ENCODE peak calls at places on chromosomes 4 and X, in four cellular contexts. T, X, S and O are unnamed samples. For H3K4me1 and H3K36me3, the result is how much of the 10 kb centered on the place peaks cover.

GRCh38 chr4:47017494-47017893 is 13.9 kb upstream of the GABRB1 start:
- DNase-seq in T (no peak), X (no peak), S (peak), O (no peak)

GRCh38 chrX:368811-369562 is 17.7 kb downstream of the PPP2R3B start:
- DNase-seq in T (no peak), X (no peak), S (peak), O (no peak)

GRCh38 chr4:148998719-148999118 is 556.5 kb upstream of the NR3C2 start:
- DNase-seq in T (no peak), X (no peak), S (peak), O (no peak)

GRCh38 chr4:173013232-173013932 is 155.2 kb upstream of the GALNT7 start:
- DNase-seq in T (peak), X (peak), S (peak), O (no peak)

GRCh38 chr4:73770917-73771316 is 30.5 kb downstream of the CXCL8 start:
- DNase-seq in T (no peak), X (peak), S (no peak), O (no peak)

GRCh38 chrX:149630681-149631292 is 805 bp downstream of the TMEM185A start:
- DNase-seq in T (no peak), X (peak), S (peak), O (no peak)

GRCh38 chr4:103402198-103402597 is 204.1 kb upstream of the CENPE start:
- DNase-seq in T (no peak), X (no peak), S (no peak), O (no peak)

GRCh38 chrX:34365482-34365881 is 233.4 kb upstream of the FAM47A start:
- DNase-seq in T (no peak), X (peak), S (peak), O (no peak)

GRCh38 chrX:120145295-120145925 is 13.0 kb upstream of the RHOXF2 start:
- DNase-seq in T (no peak), X (no peak), S (no peak), O (no peak)

GRCh38 chrX:20378291-20378920 is 111.7 kb upstream of the RPS6KA3 start:
- DNase-seq in T (no peak), X (peak), S (peak), O (no peak)

GRCh38 chrX:2325076-2325784 is 175.5 kb downstream of the DHRSX start:
- DNase-seq in T (no peak), X (peak), S (peak), O (peak)

GRCh38 chr4:88597970-88598369 is 5.7 kb downstream of the HERC3 start:
- DNase-seq in T (no peak), X (no peak), S (no peak), O (no peak)

GRCh38 chr4:83074086-83074704 is 39.2 kb downstream of the COPS4 start:
- DNase-seq in T (peak), X (peak), S (peak), O (no peak)

GRCh38 chrX:135345328-135345645 is 36.0 kb downstream of the ETDC start:
- DNase-seq in T (no peak), X (peak), S (peak), O (no peak)

GRCh38 chrX:55135171-55135570 is 46.4 kb downstream of the PAGE2 start:
- DNase-seq in T (no peak), X (peak), S (peak), O (no peak)

DNA sequence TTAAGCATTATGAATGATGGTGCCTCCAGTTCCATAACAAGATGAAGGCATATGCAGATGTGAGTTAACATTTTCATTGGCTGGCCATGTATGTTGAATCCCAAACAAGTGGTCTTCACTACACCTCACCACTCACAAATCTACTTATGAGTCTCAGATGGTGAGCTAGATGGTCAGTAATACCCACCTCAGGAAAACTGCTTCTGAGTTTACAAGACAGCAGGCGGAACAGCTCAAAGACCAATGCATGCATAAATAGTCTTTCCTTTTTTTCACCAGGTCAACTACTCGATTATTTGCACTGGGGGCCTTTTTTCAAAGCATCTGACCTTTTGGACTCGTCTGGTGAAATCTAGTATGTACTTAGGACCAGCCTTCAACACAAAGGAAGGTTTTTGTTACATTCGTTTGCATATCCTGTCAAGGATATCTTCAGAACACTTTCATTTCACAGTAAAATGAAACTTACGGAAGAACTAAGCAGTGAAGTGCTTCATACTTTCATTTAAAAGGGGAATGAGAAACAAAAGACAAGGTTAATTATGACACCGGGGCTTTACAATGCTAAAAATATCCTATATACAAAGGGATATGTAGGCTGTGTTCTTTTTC is 23.1 kb upstream of the TLR7 start:
- DNase-seq in T (no peak), X (no peak), S (no peak), O (no peak)
- H3K4me3 ChIP-seq in T (no peak), X (no peak), S (no peak), O (no peak)

DNA sequence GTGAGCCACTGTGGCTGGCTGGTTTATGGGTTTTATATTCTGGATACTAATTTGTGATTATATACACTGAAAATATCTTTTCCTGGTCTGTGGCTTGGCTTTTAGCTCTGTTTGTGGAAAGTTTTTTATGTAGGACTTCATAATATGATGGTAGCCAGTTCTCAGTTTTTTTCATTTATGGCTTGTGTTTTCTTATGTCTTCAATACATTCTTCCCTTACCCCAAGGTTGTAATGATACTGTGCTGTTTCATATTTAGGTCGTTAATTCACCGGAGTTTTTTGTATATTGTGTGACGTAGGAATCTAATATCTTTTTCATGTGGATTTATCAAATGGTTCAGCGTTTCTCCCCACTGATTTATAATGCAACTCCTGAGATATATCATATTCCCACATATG is 6.6 kb downstream of the ZFX start:
- DNase-seq in T (no peak), X (no peak), S (no peak), O (no peak)
- H3K4me1 ChIP-seq in T (under half), X (under half), S (under half), O (under half)

DNA sequence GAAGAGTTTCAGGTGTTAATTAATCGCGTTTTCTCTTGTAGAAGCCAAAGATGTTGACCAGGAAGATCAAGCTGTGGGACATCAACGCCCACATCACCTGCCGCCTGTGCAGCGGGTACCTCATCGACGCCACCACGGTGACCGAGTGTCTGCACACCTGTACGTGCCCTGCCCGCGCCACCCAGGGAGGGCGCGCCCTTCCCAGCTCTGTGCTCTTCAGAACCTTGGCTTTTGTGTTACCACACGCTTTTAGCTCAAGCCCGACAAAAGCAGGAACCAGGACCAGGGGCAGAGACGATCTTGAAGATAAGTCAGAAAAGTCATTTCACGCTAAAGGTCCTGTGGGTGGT is 28.0 kb downstream of the PCGF3 start:
- DNase-seq in T (no peak), X (no peak), S (no peak), O (no peak)
- H3K36me3 ChIP-seq in T (under half), X (under half), S (half or more), O (half or more)

GRCh38 chr4:138308421-138308820 is 66.3 kb upstream of the SLC7A11 start:
- DNase-seq in T (no peak), X (no peak), S (peak), O (no peak)

GRCh38 chr4:138300616-138301015 is 58.5 kb upstream of the SLC7A11 start:
- DNase-seq in T (no peak), X (no peak), S (peak), O (no peak)

GRCh38 chr4:138307319-138307718 is 65.2 kb upstream of the SLC7A11 start:
- DNase-seq in T (no peak), X (peak), S (no peak), O (no peak)

GRCh38 chr4:138301536-138301935 is 59.4 kb upstream of the SLC7A11 start:
- DNase-seq in T (no peak), X (no peak), S (no peak), O (no peak)

GRCh38 chr4:138305055-138305454 is 62.9 kb upstream of the SLC7A11 start:
- DNase-seq in T (no peak), X (no peak), S (no peak), O (no peak)
- H3K4me3 ChIP-seq in T (no peak), X (no peak), S (no peak), O (no peak)

GRCh38 chr4:145890689-145891088 is 47.9 kb downstream of the ZNF827 start:
- DNase-seq in T (no peak), X (no peak), S (no peak), O (no peak)
- H3K4me1 ChIP-seq in T (under half), X (under half), S (under half), O (under half)

GRCh38 chr4:6618386-6619115 is 21.9 kb upstream of the MRFAP1 start:
- DNase-seq in T (no peak), X (no peak), S (no peak), O (peak)
- H3K36me3 ChIP-seq in T (under half), X (under half), S (under half), O (half or more)

GRCh38 chrX:43881410-43882293 is 598 bp downstream of the MAOB start:
- DNase-seq in T (no peak), X (peak), S (no peak), O (no peak)
- H3K4me3 ChIP-seq in T (peak), X (no peak), S (no peak), O (peak)

GRCh38 chr4:42618018-42618417 is 38.9 kb downstream of the ATP8A1 start:
- DNase-seq in T (no peak), X (peak), S (no peak), O (no peak)

GRCh38 chr4:42617030-42617429 is 39.9 kb downstream of the ATP8A1 start:
- DNase-seq in T (no peak), X (no peak), S (no peak), O (no peak)

GRCh38 chr4:42616576-42616975 is 40.3 kb downstream of the ATP8A1 start:
- DNase-seq in T (no peak), X (no peak), S (no peak), O (no peak)

GRCh38 chr4:42612898-42613297 is 44.0 kb downstream of the ATP8A1 start:
- DNase-seq in T (no peak), X (no peak), S (no peak), O (no peak)

GRCh38 chr4:42615131-42615776 is 41.7 kb downstream of the ATP8A1 start:
- DNase-seq in T (no peak), X (no peak), S (no peak), O (no peak)
- H3K4me1 ChIP-seq in T (under half), X (under half), S (under half), O (under half)

GRCh38 chr4:184635381-184635780 is 13.9 kb downstream of the CASP3 start:
- DNase-seq in T (no peak), X (peak), S (no peak), O (no peak)
- H3K36me3 ChIP-seq in T (under half), X (under half), S (under half), O (half or more)

DNA sequence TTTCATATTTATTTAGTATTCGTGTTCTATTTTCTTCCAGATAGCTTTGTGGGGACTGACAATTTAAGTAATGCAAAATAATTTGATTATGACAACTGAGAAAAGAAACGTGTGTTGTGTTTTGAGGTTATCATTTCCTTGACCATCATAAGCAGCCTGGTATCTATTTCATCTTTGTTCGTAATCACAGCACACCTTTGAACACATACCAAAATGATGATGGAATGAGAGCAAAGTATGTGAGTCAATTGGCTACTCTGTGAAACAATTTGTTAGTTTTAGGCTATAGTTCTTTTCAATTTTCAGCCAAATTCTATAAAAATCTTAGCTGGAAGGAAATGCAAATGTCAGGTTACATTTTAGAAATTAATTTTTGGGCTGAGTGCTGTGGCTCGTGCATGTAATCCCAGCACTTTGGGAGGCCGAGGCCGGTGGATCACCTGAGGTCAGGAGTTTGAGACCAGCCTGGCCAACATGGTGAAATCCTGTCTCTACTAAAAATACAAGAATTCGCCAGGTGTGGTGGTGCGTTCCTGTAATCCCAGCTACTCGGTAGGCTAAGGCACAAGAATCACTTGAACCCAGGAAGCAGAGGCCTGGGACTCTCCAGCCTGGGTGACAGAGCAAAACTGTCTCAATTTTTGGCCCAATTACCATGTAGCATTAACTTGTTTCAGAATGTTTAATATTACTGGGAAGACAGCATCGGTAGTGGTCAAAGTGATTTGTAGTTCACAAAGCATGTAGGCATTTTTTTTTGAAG is 1.1 kb upstream of the DUSP21 start:
- DNase-seq in T (no peak), X (no peak), S (no peak), O (no peak)
- H3K4me3 ChIP-seq in T (no peak), X (no peak), S (no peak), O (no peak)